ENCODE peak calls at places on chromosomes 5 and 9, in five cellular contexts. One of them, this sample, is unnamed.

GRCh38 chr5:56123531-56124243 is 109.4 kb downstream of the ANKRD55 start:
- DNase-seq in trophoblast cell: peak
- DNase-seq in H1: peak
- DNase-seq in mesenchymal stem cell: peak
- DNase-seq in H9: peak
- DNase-seq in this sample: peak

GRCh38 chr5:74055446-74056097 is 429.6 kb downstream of the ARHGEF28 start:
- DNase-seq in H9: no peak
- DNase-seq in trophoblast cell: no peak
- DNase-seq in mesenchymal stem cell: peak
- DNase-seq in H1: no peak
- DNase-seq in this sample: no peak

GRCh38 chr5:140338336-140338735 is 8.1 kb downstream of the HBEGF start:
- DNase-seq in H9: no peak
- DNase-seq in H1: no peak
- DNase-seq in mesenchymal stem cell: no peak
- DNase-seq in trophoblast cell: no peak
- DNase-seq in this sample: no peak

GRCh38 chr9:95215368-95215898 is 102.1 kb downstream of the FANCC start:
- DNase-seq in mesenchymal stem cell: no peak
- DNase-seq in trophoblast cell: no peak
- DNase-seq in H1: no peak
- DNase-seq in H9: no peak
- DNase-seq in this sample: no peak

GRCh38 chr5:150211156-150212030 is 21.5 kb downstream of the SLC6A7 start:
- DNase-seq in mesenchymal stem cell: no peak
- DNase-seq in H9: peak
- DNase-seq in trophoblast cell: no peak
- DNase-seq in H1: peak
- DNase-seq in this sample: no peak

GRCh38 chr5:67221487-67222242 is 25.1 kb upstream of the CD180 start:
- DNase-seq in mesenchymal stem cell: no peak
- DNase-seq in trophoblast cell: no peak
- DNase-seq in H1: no peak
- DNase-seq in H9: no peak
- DNase-seq in this sample: no peak

GRCh38 chr5:153157156-153157555 is 333.3 kb upstream of the GRIA1 start:
- DNase-seq in H1: no peak
- DNase-seq in H9: no peak
- DNase-seq in trophoblast cell: no peak
- DNase-seq in mesenchymal stem cell: peak
- DNase-seq in this sample: no peak

GRCh38 chr5:147617711-147618110 is 107.8 kb upstream of the DPYSL3 start:
- DNase-seq in mesenchymal stem cell: no peak
- DNase-seq in H9: no peak
- DNase-seq in trophoblast cell: no peak
- DNase-seq in H1: no peak
- DNase-seq in this sample: no peak

GRCh38 chr9:114507726-114508125 is 2.5 kb upstream of the WHRN start:
- DNase-seq in H1: no peak
- DNase-seq in H9: no peak
- DNase-seq in mesenchymal stem cell: peak
- DNase-seq in trophoblast cell: peak
- DNase-seq in this sample: peak

GRCh38 chr5:108910627-108911026 is 162.9 kb downstream of the FER start:
- DNase-seq in H1: no peak
- DNase-seq in trophoblast cell: no peak
- DNase-seq in H9: no peak
- DNase-seq in mesenchymal stem cell: no peak
- DNase-seq in this sample: no peak

GRCh38 chr5:66757219-66757833 is 161.1 kb downstream of the MAST4 start:
- DNase-seq in H1: no peak
- DNase-seq in trophoblast cell: peak
- DNase-seq in H9: no peak
- DNase-seq in mesenchymal stem cell: peak
- DNase-seq in this sample: peak

GRCh38 chr9:93905473-93906133 is 49.6 kb downstream of the BARX1 start:
- DNase-seq in trophoblast cell: no peak
- DNase-seq in mesenchymal stem cell: no peak
- DNase-seq in H1: no peak
- DNase-seq in H9: no peak
- DNase-seq in this sample: no peak

DNA sequence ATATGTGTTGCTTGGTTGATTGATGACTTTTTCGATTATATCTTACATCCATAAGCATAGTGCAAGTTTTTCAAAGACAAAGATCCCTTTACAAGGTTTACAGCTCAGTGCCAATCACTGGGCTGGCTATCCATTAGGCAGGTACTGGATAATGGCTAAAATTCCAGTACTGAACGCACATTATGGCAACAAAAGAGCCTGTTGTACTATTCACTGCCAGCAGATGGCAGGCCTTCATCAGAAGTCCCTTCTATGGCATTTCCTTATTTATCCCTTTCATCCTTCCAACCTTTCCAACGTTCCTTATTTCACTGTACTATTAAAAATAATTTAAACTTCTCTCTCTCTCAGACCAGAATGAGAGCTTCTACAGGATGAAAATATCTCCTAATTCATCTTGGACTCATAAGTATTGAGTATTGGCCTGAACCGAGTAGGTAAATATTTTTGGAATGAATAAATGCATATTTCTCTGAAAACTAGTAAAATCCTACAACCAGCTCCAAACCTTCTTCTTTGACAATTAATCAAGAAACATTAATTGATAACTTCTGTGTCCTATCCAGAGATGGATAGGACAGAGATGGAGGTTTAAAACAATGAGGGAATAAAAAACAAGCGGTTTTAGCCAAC is 6.7 kb upstream of the WNT8A start:
- DNase-seq in H1: no peak
- DNase-seq in mesenchymal stem cell: peak
- DNase-seq in H9: peak
- DNase-seq in trophoblast cell: peak
- DNase-seq in this sample: peak
- H3K14ac ChIP-seq in H1: no peak
- H3K14ac ChIP-seq in mesenchymal stem cell: no peak
- H3K14ac ChIP-seq in H9: no peak
- H3K14ac ChIP-seq in trophoblast cell: no peak
- H3K14ac ChIP-seq in this sample: no peak

DNA sequence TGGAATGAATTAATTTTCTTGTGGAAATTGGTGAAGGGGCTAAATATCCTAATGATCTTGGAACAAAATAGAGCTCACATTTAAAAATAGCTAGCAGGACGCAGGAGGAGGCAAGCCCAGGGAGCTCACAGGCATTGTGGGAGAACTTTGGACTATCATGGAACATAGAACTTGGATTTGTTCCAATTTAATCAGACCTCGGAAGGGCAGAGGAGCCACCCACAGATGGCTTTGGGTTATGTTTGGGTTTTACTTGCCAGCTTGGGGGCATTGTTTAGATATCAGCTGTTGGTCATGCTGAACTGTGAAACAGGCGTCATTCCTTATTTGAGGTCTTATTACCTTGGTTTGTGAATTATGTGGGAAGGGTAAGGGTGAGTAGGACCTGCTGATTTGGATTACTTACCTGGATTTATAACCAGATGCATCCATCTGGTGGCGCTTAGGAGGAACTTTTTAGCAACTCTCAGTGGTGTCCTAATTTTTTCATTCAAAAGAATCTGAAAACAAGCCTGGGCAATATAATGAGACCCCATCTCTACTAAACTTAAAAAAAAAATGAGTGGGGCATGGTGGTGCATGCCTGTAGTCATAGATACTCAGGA is 14.1 kb upstream of the PTGR1 start:
- DNase-seq in trophoblast cell: no peak
- DNase-seq in H1: no peak
- DNase-seq in mesenchymal stem cell: no peak
- DNase-seq in H9: no peak
- DNase-seq in this sample: no peak
- H2BK12ac ChIP-seq in trophoblast cell: no peak
- H2BK12ac ChIP-seq in H1: no peak
- H2BK12ac ChIP-seq in mesenchymal stem cell: no peak
- H2BK12ac ChIP-seq in H9: no peak
- H2BK12ac ChIP-seq in this sample: no peak

GRCh38 chr9:17018540-17019196 is 116.2 kb upstream of the CNTLN start:
- DNase-seq in H9: no peak
- DNase-seq in trophoblast cell: no peak
- DNase-seq in mesenchymal stem cell: no peak
- DNase-seq in H1: no peak
- DNase-seq in this sample: no peak
- H2BK120ac ChIP-seq in H9: no peak
- H2BK120ac ChIP-seq in trophoblast cell: no peak
- H2BK120ac ChIP-seq in mesenchymal stem cell: no peak
- H2BK120ac ChIP-seq in H1: no peak
- H2BK120ac ChIP-seq in this sample: no peak

DNA sequence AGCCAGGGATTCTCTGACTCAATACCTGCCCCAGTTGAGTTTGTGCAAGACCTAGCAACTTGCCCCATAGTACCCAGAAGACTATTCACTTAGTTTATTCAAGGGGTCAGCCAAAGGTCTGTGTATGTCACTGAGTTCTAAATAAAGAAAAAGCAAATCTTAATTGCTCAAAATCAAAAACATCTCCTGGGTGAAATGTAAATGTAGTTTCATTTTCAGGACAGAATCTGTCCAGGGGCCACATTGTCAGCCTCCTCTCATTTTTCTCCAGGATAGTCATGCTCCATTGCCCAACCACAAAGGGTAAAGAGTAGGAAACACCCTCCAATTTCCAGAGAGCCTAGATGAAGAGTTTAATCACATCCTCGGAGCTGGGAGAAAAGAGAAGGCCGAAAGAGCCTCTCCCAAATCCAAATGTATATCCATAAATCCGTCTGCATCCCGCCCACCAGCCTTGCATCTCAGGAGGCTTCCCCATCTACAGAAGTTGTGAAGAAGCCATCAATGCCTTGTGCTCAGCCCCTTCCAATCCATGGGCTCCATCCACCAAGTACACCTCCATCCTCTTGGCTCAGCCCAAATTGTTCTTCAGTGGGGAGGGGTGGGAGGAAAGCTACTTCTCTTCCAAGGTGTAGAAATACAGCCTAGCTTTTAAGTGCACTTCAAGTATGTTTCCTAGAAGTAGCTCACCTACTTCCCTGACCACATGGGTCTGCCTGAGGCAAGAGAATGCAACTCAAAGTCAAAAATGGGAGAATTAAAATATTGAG is 26.9 kb downstream of the ADAM19 start:
- DNase-seq in H9: no peak
- DNase-seq in mesenchymal stem cell: peak
- DNase-seq in trophoblast cell: peak
- DNase-seq in H1: no peak
- DNase-seq in this sample: no peak
- H3K14ac ChIP-seq in H9: no peak
- H3K14ac ChIP-seq in mesenchymal stem cell: no peak
- H3K14ac ChIP-seq in trophoblast cell: no peak
- H3K14ac ChIP-seq in H1: no peak
- H3K14ac ChIP-seq in this sample: no peak

GRCh38 chr5:114695292-114695904 is 333.5 kb downstream of the KCNN2 start:
- DNase-seq in H9: no peak
- DNase-seq in mesenchymal stem cell: no peak
- DNase-seq in trophoblast cell: no peak
- DNase-seq in H1: no peak
- DNase-seq in this sample: no peak

GRCh38 chr5:114702731-114703130 is 340.9 kb downstream of the KCNN2 start:
- DNase-seq in trophoblast cell: no peak
- DNase-seq in H1: no peak
- DNase-seq in H9: no peak
- DNase-seq in mesenchymal stem cell: no peak
- DNase-seq in this sample: no peak

GRCh38 chr5:114702111-114702510 is 340.2 kb downstream of the KCNN2 start:
- DNase-seq in trophoblast cell: no peak
- DNase-seq in H9: no peak
- DNase-seq in mesenchymal stem cell: no peak
- DNase-seq in H1: no peak
- DNase-seq in this sample: no peak

DNA sequence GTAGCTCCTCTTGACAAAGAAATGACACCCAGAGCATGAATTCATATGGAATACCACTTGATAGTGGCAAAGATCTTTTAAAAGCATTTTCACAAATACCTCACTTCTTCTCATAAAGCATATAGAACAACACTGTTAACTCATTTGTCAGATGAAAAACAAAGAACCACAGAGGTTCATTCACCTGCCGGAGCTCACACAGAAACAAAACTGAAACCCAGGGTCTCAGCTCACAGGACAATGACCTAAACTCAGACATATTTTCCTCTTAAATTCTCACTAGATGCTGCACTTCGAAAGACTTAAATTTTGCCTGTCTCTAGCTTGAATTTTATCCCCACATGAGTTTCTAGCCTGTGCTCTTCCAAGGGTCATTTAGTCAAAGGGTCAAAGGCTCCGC is 339.0 kb downstream of the KCNN2 start:
- DNase-seq in H1: no peak
- DNase-seq in trophoblast cell: no peak
- DNase-seq in mesenchymal stem cell: no peak
- DNase-seq in H9: no peak
- DNase-seq in this sample: no peak
- H2BK12ac ChIP-seq in H1: no peak
- H2BK12ac ChIP-seq in trophoblast cell: no peak
- H2BK12ac ChIP-seq in mesenchymal stem cell: no peak
- H2BK12ac ChIP-seq in H9: no peak
- H2BK12ac ChIP-seq in this sample: no peak

GRCh38 chr9:82586918-82587356 is 476.0 kb downstream of the RASEF start:
- DNase-seq in H9: no peak
- DNase-seq in trophoblast cell: no peak
- DNase-seq in mesenchymal stem cell: no peak
- DNase-seq in H1: no peak
- DNase-seq in this sample: no peak
- H2BK120ac ChIP-seq in H9: no peak
- H2BK120ac ChIP-seq in trophoblast cell: no peak
- H2BK120ac ChIP-seq in mesenchymal stem cell: no peak
- H2BK120ac ChIP-seq in H1: no peak
- H2BK120ac ChIP-seq in this sample: no peak

This sample was measured in neuronal stem cell.